ENCODE peak calls at places on chromosomes 16 and 17, in four cellular contexts. One of them, this sample, is unnamed.

GRCh38 chr17:21214777-21215541 is 998 bp upstream of the TMEM11 start:
- DNase-seq in lung: no peak
- DNase-seq in AG04450: no peak
- DNase-seq in Peyer's patch: no peak
- DNase-seq in this sample: peak

GRCh38 chr17:6509295-6509771 is 47.0 kb downstream of the PITPNM3 start:
- DNase-seq in lung: no peak
- DNase-seq in Peyer's patch: peak
- DNase-seq in AG04450: no peak
- DNase-seq in this sample: peak

GRCh38 chr17:80539022-80539421 is 5.6 kb upstream of the RPTOR start:
- DNase-seq in Peyer's patch: no peak
- DNase-seq in lung: no peak
- DNase-seq in AG04450: no peak
- DNase-seq in this sample: no peak

GRCh38 chr17:29682054-29682453 is 59.3 kb upstream of the CORO6 start:
- DNase-seq in AG04450: no peak
- DNase-seq in Peyer's patch: no peak
- DNase-seq in lung: no peak
- DNase-seq in this sample: no peak

GRCh38 chr16:84821728-84822676 is 2.2 kb downstream of the CRISPLD2 start:
- DNase-seq in Peyer's patch: no peak
- DNase-seq in lung: no peak
- DNase-seq in AG04450: no peak
- DNase-seq in this sample: peak

GRCh38 chr17:35745246-35745645 is 7.8 kb downstream of the GAS2L2 start:
- DNase-seq in AG04450: no peak
- DNase-seq in Peyer's patch: no peak
- DNase-seq in lung: no peak
- DNase-seq in this sample: no peak

GRCh38 chr16:9049241-9049640 is 42.2 kb upstream of the HAPSTR1 start:
- DNase-seq in Peyer's patch: no peak
- DNase-seq in AG04450: peak
- DNase-seq in lung: no peak
- DNase-seq in this sample: peak

GRCh38 chr17:2982854-2983636 is 80.4 kb downstream of the OR1D5 start:
- DNase-seq in Peyer's patch: peak
- DNase-seq in lung: peak
- DNase-seq in AG04450: peak
- DNase-seq in this sample: peak

GRCh38 chr17:70073799-70074198 is 1.2 kb upstream of the KCNJ16 start:
- DNase-seq in AG04450: no peak
- DNase-seq in Peyer's patch: no peak
- DNase-seq in lung: no peak
- DNase-seq in this sample: no peak
- H3K4me3 ChIP-seq in AG04450: no peak
- H3K4me3 ChIP-seq in Peyer's patch: no peak
- H3K4me3 ChIP-seq in lung: no peak
- H3K4me3 ChIP-seq in this sample: no peak

GRCh38 chr17:17848311-17848710 is 11.5 kb upstream of the SREBF1 start:
- DNase-seq in Peyer's patch: no peak
- DNase-seq in lung: no peak
- DNase-seq in AG04450: no peak
- DNase-seq in this sample: no peak

GRCh38 chr17:17851603-17852002 is 14.8 kb upstream of the SREBF1 start:
- DNase-seq in AG04450: no peak
- DNase-seq in lung: no peak
- DNase-seq in Peyer's patch: no peak
- DNase-seq in this sample: no peak

GRCh38 chr17:17849147-17849820 is 12.5 kb upstream of the SREBF1 start:
- DNase-seq in Peyer's patch: peak
- DNase-seq in lung: peak
- DNase-seq in AG04450: no peak
- DNase-seq in this sample: peak

GRCh38 chr17:17851101-17851500 is 14.3 kb upstream of the SREBF1 start:
- DNase-seq in AG04450: no peak
- DNase-seq in lung: no peak
- DNase-seq in Peyer's patch: no peak
- DNase-seq in this sample: no peak

DNA sequence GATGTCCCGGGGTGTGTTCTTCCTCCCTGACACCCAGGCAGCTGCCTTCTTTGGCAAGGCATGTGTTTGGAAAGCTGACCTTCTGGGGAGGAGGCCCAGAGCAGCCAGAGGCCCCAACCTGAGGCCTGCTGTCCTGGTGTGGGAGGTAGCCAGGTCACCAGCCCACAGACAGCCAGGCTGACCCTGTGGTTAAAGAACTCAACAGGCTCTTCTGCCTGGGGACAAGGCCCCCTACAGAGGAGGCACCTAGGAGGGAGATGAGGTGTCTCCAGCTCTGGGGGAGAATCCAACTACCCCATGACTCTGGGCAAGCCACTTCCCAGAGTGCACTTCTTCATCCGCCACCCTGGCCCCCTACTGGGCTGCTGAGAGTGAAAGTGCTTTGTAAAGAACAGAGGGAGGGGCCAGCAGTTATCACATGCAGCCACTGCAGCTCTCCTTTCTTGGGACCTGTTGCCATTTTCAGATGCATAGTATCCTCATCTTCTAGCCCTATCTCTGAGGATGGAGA is 13.1 kb upstream of the SREBF1 start:
- DNase-seq in AG04450: no peak
- DNase-seq in Peyer's patch: peak
- DNase-seq in lung: no peak
- DNase-seq in this sample: peak
- TF ChIP-seq CTCF in AG04450: peak
- TF ChIP-seq CTCF in Peyer's patch: no peak
- TF ChIP-seq CTCF in lung: no peak
- TF ChIP-seq CTCF in this sample: peak

DNA sequence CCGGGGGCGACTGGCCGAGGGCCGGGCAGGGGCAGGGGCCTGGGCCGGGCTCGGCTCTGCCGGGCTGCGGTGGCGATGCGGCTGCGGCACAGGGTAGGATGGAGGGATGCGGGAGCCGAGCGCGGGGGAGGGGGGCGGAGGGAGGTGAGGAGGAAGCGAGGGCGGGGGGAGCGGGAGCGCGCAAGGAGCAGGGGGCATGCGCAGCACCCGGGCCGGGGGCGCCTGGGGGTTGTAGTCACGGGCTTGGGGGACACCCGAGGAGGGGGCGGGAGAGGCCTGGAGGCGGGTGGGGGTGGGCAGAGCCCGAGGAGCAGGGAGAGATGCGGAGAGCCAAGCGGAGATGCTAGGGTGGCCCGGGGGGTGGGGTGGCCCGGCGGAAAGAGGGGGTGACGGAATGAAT is at the start of gene STX1B:
- DNase-seq in lung: no peak
- DNase-seq in Peyer's patch: peak
- DNase-seq in AG04450: no peak
- DNase-seq in this sample: no peak
- H3K4me3 ChIP-seq in lung: no peak
- H3K4me3 ChIP-seq in Peyer's patch: peak
- H3K4me3 ChIP-seq in AG04450: peak
- H3K4me3 ChIP-seq in this sample: peak

GRCh38 chr17:46854515-46854914 is 3.1 kb downstream of the WNT9B start:
- DNase-seq in AG04450: no peak
- DNase-seq in Peyer's patch: no peak
- DNase-seq in lung: no peak
- DNase-seq in this sample: no peak

GRCh38 chr17:46850688-46851028 is 725 bp upstream of the WNT9B start:
- DNase-seq in Peyer's patch: no peak
- DNase-seq in AG04450: no peak
- DNase-seq in lung: no peak
- DNase-seq in this sample: no peak

GRCh38 chr17:46853896-46854444 is 2.6 kb downstream of the WNT9B start:
- DNase-seq in Peyer's patch: no peak
- DNase-seq in lung: no peak
- DNase-seq in AG04450: no peak
- DNase-seq in this sample: no peak

GRCh38 chr17:46848534-46848933 is 2.8 kb upstream of the WNT9B start:
- DNase-seq in AG04450: no peak
- DNase-seq in lung: no peak
- DNase-seq in Peyer's patch: no peak
- DNase-seq in this sample: no peak

DNA sequence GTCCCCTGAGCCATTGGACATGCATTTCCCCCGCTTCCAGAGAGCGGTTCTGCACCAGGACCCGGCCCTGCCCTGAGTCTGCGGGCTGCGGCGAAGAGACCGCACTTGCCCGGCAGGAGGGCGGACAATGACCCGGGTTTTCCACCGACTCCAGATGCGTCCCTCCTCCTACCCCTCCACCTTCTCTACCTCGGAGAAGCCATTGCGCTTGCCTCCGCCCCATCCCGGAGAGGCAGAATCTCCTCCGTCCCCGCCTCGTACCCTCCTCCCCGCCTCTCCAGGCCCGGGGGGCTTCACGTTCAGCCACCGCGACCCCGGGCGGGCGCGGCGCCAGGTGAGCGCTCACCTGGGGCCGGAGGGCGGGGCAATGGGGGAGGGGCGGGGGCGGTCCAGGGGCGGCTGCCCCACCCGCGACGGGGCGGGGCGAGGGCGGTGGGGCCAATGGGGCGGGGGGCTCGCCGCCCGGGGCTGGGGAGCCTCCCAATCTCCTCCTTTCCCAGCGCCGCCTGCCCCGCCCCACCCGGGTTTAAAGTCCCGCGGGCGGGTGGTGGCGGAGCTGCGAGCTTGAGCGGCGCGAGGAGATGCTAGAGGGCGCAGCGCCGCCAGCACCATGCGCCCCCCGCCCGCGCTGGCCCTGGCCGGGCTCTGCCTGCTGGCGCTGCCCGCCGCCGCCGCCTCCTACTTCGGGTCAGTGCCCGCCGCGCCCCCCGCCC is at the start of gene WNT9B:
- DNase-seq in AG04450: no peak
- DNase-seq in lung: no peak
- DNase-seq in Peyer's patch: peak
- DNase-seq in this sample: no peak
- TF ChIP-seq CTCF in AG04450: no peak
- TF ChIP-seq CTCF in lung: no peak
- TF ChIP-seq CTCF in Peyer's patch: no peak
- TF ChIP-seq CTCF in this sample: no peak

GRCh38 chr16:89320717-89321501 is 103.4 kb downstream of the ZNF778 start:
- DNase-seq in AG04450: no peak
- DNase-seq in Peyer's patch: peak
- DNase-seq in lung: no peak
- DNase-seq in this sample: peak

GRCh38 chr16:89319628-89319882 is 102.1 kb downstream of the ZNF778 start:
- DNase-seq in lung: no peak
- DNase-seq in Peyer's patch: no peak
- DNase-seq in AG04450: no peak
- DNase-seq in this sample: no peak

GRCh38 chr16:89318871-89319627 is 101.5 kb downstream of the ZNF778 start:
- DNase-seq in lung: no peak
- DNase-seq in AG04450: no peak
- DNase-seq in Peyer's patch: no peak
- DNase-seq in this sample: no peak

GRCh38 chr16:89318430-89318758 is 100.9 kb downstream of the ZNF778 start:
- DNase-seq in lung: no peak
- DNase-seq in AG04450: no peak
- DNase-seq in Peyer's patch: no peak
- DNase-seq in this sample: no peak

GRCh38 chr16:89319883-89320716 is 102.6 kb downstream of the ZNF778 start:
- DNase-seq in lung: no peak
- DNase-seq in Peyer's patch: no peak
- DNase-seq in AG04450: no peak
- DNase-seq in this sample: peak
- H3K4me3 ChIP-seq in lung: no peak
- H3K4me3 ChIP-seq in Peyer's patch: peak
- H3K4me3 ChIP-seq in AG04450: peak
- H3K4me3 ChIP-seq in this sample: peak

DNA sequence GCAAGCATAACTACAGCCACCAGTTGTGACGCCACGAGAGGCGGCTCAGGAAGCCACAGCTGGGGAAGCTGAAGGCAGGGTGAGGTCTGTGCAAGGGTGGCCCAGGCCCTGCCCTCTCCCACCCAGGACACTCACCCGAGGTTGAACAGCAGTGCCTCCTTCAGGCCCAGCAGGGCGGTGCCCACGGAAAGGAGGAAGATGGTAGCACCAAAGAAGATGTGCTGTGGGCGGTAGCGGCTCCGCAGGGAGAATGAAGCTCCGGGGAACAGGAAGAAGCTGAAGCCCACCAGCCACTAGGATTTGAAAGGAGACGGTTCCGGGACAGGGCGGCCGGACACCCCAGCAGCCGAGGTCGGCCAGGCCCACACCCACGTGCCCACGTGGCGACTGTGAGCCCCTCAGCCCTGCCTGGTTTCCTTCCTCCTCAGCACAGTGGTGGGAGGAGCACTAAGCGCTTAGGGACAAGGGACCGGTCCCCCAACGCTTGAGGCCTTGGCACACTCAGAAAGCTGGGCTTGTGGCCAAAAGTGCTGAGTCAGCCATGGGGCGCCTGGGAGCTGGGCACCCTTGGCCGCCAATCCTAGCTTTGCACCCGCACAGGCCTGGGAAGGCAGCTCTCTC is 11.0 kb downstream of the CYB561 start:
- DNase-seq in lung: peak
- DNase-seq in Peyer's patch: peak
- DNase-seq in AG04450: no peak
- DNase-seq in this sample: peak
- TF ChIP-seq CTCF in lung: no peak
- TF ChIP-seq CTCF in Peyer's patch: peak
- TF ChIP-seq CTCF in AG04450: peak
- TF ChIP-seq CTCF in this sample: peak

GRCh38 chr16:68448360-68448970 is at the start of gene SMPD3:
- DNase-seq in AG04450: peak
- DNase-seq in Peyer's patch: peak
- DNase-seq in lung: peak
- DNase-seq in this sample: peak
- H3K4me3 ChIP-seq in AG04450: peak
- H3K4me3 ChIP-seq in Peyer's patch: peak
- H3K4me3 ChIP-seq in lung: peak
- H3K4me3 ChIP-seq in this sample: peak

GRCh38 chr17:46847204-46848191 is 3.9 kb upstream of the WNT9B start:
- DNase-seq in Peyer's patch: peak
- DNase-seq in AG04450: no peak
- DNase-seq in lung: no peak
- DNase-seq in this sample: no peak

GRCh38 chr17:46839211-46839610 is 12.2 kb upstream of the WNT9B start:
- DNase-seq in lung: no peak
- DNase-seq in AG04450: no peak
- DNase-seq in Peyer's patch: no peak
- DNase-seq in this sample: no peak

GRCh38 chr17:46837521-46837920 is 13.9 kb upstream of the WNT9B start:
- DNase-seq in AG04450: no peak
- DNase-seq in Peyer's patch: no peak
- DNase-seq in lung: no peak
- DNase-seq in this sample: no peak

GRCh38 chr17:46841561-46842379 is 9.6 kb upstream of the WNT9B start:
- DNase-seq in lung: no peak
- DNase-seq in AG04450: no peak
- DNase-seq in Peyer's patch: no peak
- DNase-seq in this sample: no peak

DNA sequence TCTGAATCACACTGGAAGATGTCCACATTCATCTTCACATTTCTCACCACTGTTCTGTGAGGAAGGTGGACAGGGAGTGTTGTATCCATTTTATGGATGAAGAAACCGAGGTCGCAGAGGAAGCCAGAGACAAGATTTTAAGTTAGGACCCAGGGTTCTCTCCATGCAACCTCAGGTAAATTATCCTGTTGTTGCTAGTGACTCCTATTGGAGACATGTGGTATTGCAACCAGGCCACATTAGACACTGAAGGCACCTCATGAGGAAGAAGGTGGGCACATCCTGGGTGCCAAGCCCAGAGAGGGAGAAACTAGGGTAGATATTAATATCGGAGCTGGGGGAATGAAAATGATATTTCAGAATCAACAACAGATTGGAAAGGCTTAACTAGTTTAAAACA is 8.5 kb upstream of the WNT9B start:
- DNase-seq in Peyer's patch: no peak
- DNase-seq in lung: no peak
- DNase-seq in AG04450: no peak
- DNase-seq in this sample: no peak
- TF ChIP-seq CTCF in Peyer's patch: peak
- TF ChIP-seq CTCF in lung: no peak
- TF ChIP-seq CTCF in AG04450: peak
- TF ChIP-seq CTCF in this sample: peak